ENCODE peak calls at places on chromosome 11, in seven cellular contexts. C is fibroblast of lung, E is heart right ventricle, V is brain microvascular endothelial cell, U is right lobe of liver, D is stomach, Y is neuronal stem cell. M is an unnamed sample.

GRCh38 chr11:122348658-122349451 is 232.8 kb upstream of the BLID start:
- DNase-seq in C (no peak), E (peak; percentile 30), V (no peak), U (no peak), D (no peak), Y (no peak), M (no peak)

GRCh38 chr11:79959318-79959717 is 518.5 kb upstream of the TENM4 start:
- DNase-seq in C (no peak), E (no peak), V (no peak), U (no peak), D (no peak), Y (no peak), M (no peak)

GRCh38 chr11:120645639-120646038 is 134.1 kb downstream of the GRIK4 start:
- DNase-seq in C (no peak), E (no peak), V (no peak), U (no peak), D (no peak), Y (peak; percentile 51), M (no peak)

GRCh38 chr11:117026593-117027330 is 71.5 kb downstream of the SIK3 start:
- DNase-seq in C (peak; percentile 92), E (no peak), V (peak; percentile 52), U (no peak), D (no peak), Y (no peak), M (no peak)

GRCh38 chr11:123678246-123678645 is 23.8 kb upstream of the SCN3B start:
- DNase-seq in C (no peak), E (no peak), V (no peak), U (no peak), D (no peak), Y (no peak), M (no peak)

GRCh38 chr11:86523738-86524602 is 148.4 kb downstream of the ME3 start:
- DNase-seq in C (peak; percentile 98), E (no peak), V (peak; percentile 99), U (no peak), D (peak; percentile 39), Y (no peak), M (no peak)

GRCh38 chr11:12817681-12818332 is 143.6 kb downstream of the TEAD1 start:
- DNase-seq in C (peak; percentile 56), E (no peak), V (no peak), U (no peak), D (no peak), Y (no peak), M (no peak)

GRCh38 chr11:119773016-119773415 is 44.0 kb upstream of the NECTIN1 start:
- DNase-seq in C (no peak), E (no peak), V (no peak), U (no peak), D (no peak), Y (no peak), M (peak; percentile 44)

GRCh38 chr11:111977141-111978027 is 40.2 kb downstream of the DIXDC1 start:
- DNase-seq in C (peak; percentile 57), E (peak; percentile 77), V (peak; percentile 29), U (peak; percentile 68), D (peak; percentile 68), Y (peak; percentile 46), M (peak; percentile 62)

GRCh38 chr11:62791501-62792192 is at the start of gene TMEM223:
- DNase-seq in C (peak; percentile 75), E (peak; percentile 92), V (peak; percentile 68), U (peak; percentile 91), D (peak; percentile 90), Y (peak; percentile 66), M (peak; percentile 61)

GRCh38 chr11:45722144-45722543 is 56.7 kb upstream of the CHST1 start:
- DNase-seq in C (no peak), E (no peak), V (no peak), U (no peak), D (no peak), Y (no peak), M (no peak)

GRCh38 chr11:14908214-14908880 is 16.3 kb upstream of the CYP2R1 start:
- DNase-seq in C (peak; percentile 33), E (no peak), V (peak; percentile 34), U (peak; percentile 46), D (no peak), Y (no peak), M (no peak)

GRCh38 chr11:36463781-36464180 is 46.3 kb downstream of the TRAF6 start:
- DNase-seq in C (peak; percentile 82), E (no peak), V (no peak), U (no peak), D (no peak), Y (no peak), M (no peak)

GRCh38 chr11:102590646-102591045 is 34.5 kb downstream of the MMP20 start:
- DNase-seq in C (no peak), E (no peak), V (no peak), U (no peak), D (no peak), Y (no peak), M (no peak)

GRCh38 chr11:68353118-68353517 is 40.7 kb downstream of the LRP5 start:
- DNase-seq in C (no peak), E (no peak), V (no peak), U (no peak), D (no peak), Y (no peak), M (no peak)

GRCh38 chr11:68354181-68354872 is 41.9 kb downstream of the LRP5 start:
- DNase-seq in C (peak; percentile 99), E (peak; percentile 85), V (peak; percentile 81), U (peak; percentile 73), D (peak; percentile 94), Y (no peak), M (no peak)

GRCh38 chr11:68353669-68354068 is 41.3 kb downstream of the LRP5 start:
- DNase-seq in C (no peak), E (no peak), V (no peak), U (no peak), D (no peak), Y (no peak), M (no peak)

GRCh38 chr11:68357568-68357967 is 45.2 kb downstream of the LRP5 start:
- DNase-seq in C (no peak), E (no peak), V (no peak), U (peak; percentile 79), D (no peak), Y (no peak), M (no peak)

DNA sequence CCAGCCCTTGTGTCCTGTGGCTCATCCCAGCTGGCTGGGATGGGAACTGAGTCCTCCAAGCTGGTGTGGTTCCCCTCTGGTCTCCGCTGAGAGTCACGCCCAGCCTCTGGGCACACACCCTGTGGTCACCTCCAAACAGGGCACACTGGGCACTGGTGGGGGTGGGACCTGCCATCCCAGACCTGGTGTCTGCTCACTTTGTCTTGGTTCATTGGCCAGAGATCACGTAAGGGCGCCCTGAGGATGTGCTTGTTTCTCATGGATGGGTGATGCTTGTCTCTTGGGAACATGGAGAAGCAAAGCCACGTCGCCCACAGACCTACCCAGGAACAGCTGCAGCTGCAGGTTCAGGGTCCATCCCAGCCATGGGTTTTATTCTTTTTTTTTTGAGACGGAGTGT is 43.1 kb downstream of the LRP5 start:
- DNase-seq in C (no peak), E (no peak), V (no peak), U (no peak), D (no peak), Y (no peak), M (no peak)
- H3K27ac ChIP-seq in C (no peak overlapping the region), E (peak overlapping the region; percentile 93), V (no peak overlapping the region), U (no peak overlapping the region), D (no peak overlapping the region), Y (no peak overlapping the region), M (no peak overlapping the region)

GRCh38 chr11:96037267-96037990 is 113.5 kb upstream of the MTMR2 start:
- DNase-seq in C (peak; percentile 52), E (no peak), V (peak; percentile 62), U (no peak), D (no peak), Y (no peak), M (no peak)
- H3K27ac ChIP-seq in C (no peak overlapping the region), E (no peak overlapping the region), V (no peak overlapping the region), U (no peak overlapping the region), D (no peak overlapping the region), Y (no peak overlapping the region), M (no peak overlapping the region)

DNA sequence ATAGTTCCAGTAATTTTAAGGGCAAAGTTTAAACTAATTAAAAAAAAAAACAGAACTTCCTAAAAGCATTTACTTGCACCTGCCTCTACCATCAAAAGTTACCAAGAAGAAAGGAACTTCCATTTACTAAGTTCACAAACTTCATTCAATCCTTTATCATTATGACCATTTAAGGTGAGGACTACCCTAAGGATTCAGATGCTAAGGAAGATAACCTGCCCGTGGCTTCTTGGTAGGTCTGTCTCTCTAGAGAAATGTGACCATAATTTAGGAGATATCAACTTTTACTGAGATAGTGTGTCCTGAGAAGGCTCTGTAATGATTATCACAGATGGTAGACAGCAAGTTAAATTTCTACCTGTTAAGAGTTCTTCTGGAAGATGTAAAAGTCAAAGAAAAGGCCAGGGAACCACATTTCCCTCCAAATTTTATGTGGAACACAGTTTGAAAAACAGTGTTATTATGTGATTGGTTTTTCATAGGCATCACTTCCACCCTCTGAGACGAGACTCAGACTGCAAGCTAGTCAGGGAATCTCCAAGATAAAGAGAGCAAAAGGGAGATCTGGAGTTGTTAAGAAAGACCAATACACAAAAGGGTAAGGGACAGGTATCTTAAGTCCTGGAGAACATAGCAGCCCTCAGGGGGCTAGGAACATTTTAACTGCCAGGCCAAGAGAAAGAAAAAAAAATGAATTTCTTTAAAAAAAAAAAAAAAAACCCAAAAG is 44.9 kb downstream of the CELF1 start:
- DNase-seq in C (no peak), E (no peak), V (no peak), U (no peak), D (no peak), Y (no peak), M (no peak)
- H3K27ac ChIP-seq in C (no peak overlapping the region), E (peak overlapping the region; percentile 44), V (no peak overlapping the region), U (no peak overlapping the region), D (no peak overlapping the region), Y (no peak overlapping the region), M (no peak overlapping the region)

GRCh38 chr11:114111369-114112042 is 52.0 kb downstream of the ZBTB16 start:
- DNase-seq in C (no peak), E (no peak), V (peak; percentile 18), U (no peak), D (no peak), Y (no peak), M (no peak)
- H3K27ac ChIP-seq in C (no peak overlapping the region), E (peak overlapping the region; percentile 77), V (no peak overlapping the region), U (peak overlapping the region; percentile 83), D (no peak overlapping the region), Y (no peak overlapping the region), M (peak overlapping the region; percentile 57)

GRCh38 chr11:64867748-64868462 is 10.5 kb downstream of the EHD1 start:
- DNase-seq in C (peak; percentile 54), E (no peak), V (no peak), U (no peak), D (no peak), Y (no peak), M (no peak)

GRCh38 chr11:64869571-64870175 is 8.7 kb downstream of the EHD1 start:
- DNase-seq in C (no peak), E (no peak), V (no peak), U (no peak), D (no peak), Y (no peak), M (no peak)

GRCh38 chr11:64870893-64871849 is 7.2 kb downstream of the EHD1 start:
- DNase-seq in C (no peak), E (no peak), V (no peak), U (no peak), D (no peak), Y (no peak), M (no peak)

GRCh38 chr11:64870176-64870892 is 8.1 kb downstream of the EHD1 start:
- DNase-seq in C (peak; percentile 81), E (peak; percentile 69), V (peak; percentile 58), U (no peak), D (no peak), Y (no peak), M (no peak)

GRCh38 chr11:64868904-64869570 is 9.4 kb downstream of the EHD1 start:
- DNase-seq in C (peak; percentile 96), E (no peak), V (peak; percentile 79), U (no peak), D (no peak), Y (no peak), M (no peak)
- H3K27ac ChIP-seq in C (peak overlapping the region; percentile 82), E (peak overlapping the region; percentile 96), V (peak overlapping the region; percentile 76), U (no peak overlapping the region), D (peak overlapping the region; percentile 39), Y (no peak overlapping the region), M (peak overlapping the region; percentile 77)